ENCODE peak calls at places on chromosomes 11 and 22, in nine cellular contexts. G is brain microvascular endothelial cell, V is sigmoid colon, Z is left lung, R is caudate nucleus, B is breast epithelium, L is tibial nerve, T is IMR-90, W is cardiac muscle cell. U is an unnamed sample.

GRCh38 chr11:69470793-69471192 is 10.7 kb upstream of the LINC01488 start:
- DNase-seq in G (no peak), V (no peak), Z (no peak), R (no peak), B (no peak), L (no peak), T (no peak), W (no peak), U (no peak)

GRCh38 chr22:50678651-50679521 is 6.3 kb downstream of the SHANK3 start:
- DNase-seq in G (no peak), V (no peak), Z (peak; percentile 27), R (no peak), B (no peak), L (no peak), T (no peak), W (no peak), U (no peak)

GRCh38 chr22:42296381-42296853 is 26.0 kb upstream of the TCF20 start:
- DNase-seq in G (no peak), V (peak; percentile 75), Z (no peak), R (no peak), B (no peak), L (no peak), T (no peak), W (no peak), U (peak; percentile 77)

GRCh38 chr11:102600666-102601065 is 24.5 kb downstream of the MMP20 start:
- DNase-seq in G (no peak), V (no peak), Z (no peak), R (no peak), B (no peak), L (no peak), T (no peak), W (no peak), U (no peak)

GRCh38 chr22:17368727-17369552 is at the start of gene CECR2:
- DNase-seq in G (no peak), V (peak; percentile 78), Z (peak; percentile 76), R (no peak), B (no peak), L (no peak), T (no peak), W (peak; percentile 67), U (peak; percentile 73)

GRCh38 chr22:38871360-38872171 is 450 bp downstream of the CBX6 start:
- DNase-seq in G (no peak), V (peak; percentile 73), Z (no peak), R (no peak), B (no peak), L (no peak), T (no peak), W (peak; percentile 25), U (peak; percentile 64)

GRCh38 chr11:112364962-112365481 is 104.4 kb upstream of the PLET1 start:
- DNase-seq in G (peak; percentile 85), V (peak; percentile 85), Z (no peak), R (no peak), B (no peak), L (no peak), T (peak; percentile 99), W (peak; percentile 62), U (no peak)

GRCh38 chr11:119363874-119364590 is 17.5 kb downstream of the USP2 start:
- DNase-seq in G (no peak), V (peak; percentile 81), Z (no peak), R (no peak), B (no peak), L (no peak), T (no peak), W (peak; percentile 46), U (no peak)

GRCh38 chr11:91163619-91164451 is 941.0 kb upstream of the CHORDC1 start:
- DNase-seq in G (peak; percentile 74), V (no peak), Z (no peak), R (no peak), B (no peak), L (no peak), T (peak; percentile 34), W (peak; percentile 9), U (no peak)

GRCh38 chr11:110294509-110294908 is 1.9 kb downstream of the RDX start:
- DNase-seq in G (no peak), V (no peak), Z (no peak), R (no peak), B (no peak), L (no peak), T (no peak), W (no peak), U (no peak)
- H3K27ac ChIP-seq in G (no peak overlapping the region), V (peak overlapping the region; percentile 96), Z (peak overlapping the region; percentile 14), R (peak overlapping the region; percentile 79), B (no peak overlapping the region), L (no peak overlapping the region), T (no peak overlapping the region), W (no peak overlapping the region), U (peak overlapping the region; percentile 92)

GRCh38 chr11:27412192-27412691 is 49.2 kb upstream of the CCDC34 start:
- DNase-seq in G (no peak), V (no peak), Z (no peak), R (no peak), B (no peak), L (no peak), T (no peak), W (no peak), U (no peak)

GRCh38 chr11:27411330-27411729 is 48.3 kb upstream of the CCDC34 start:
- DNase-seq in G (no peak), V (no peak), Z (no peak), R (no peak), B (no peak), L (no peak), T (no peak), W (no peak), U (no peak)

GRCh38 chr11:27414644-27415043 is 51.6 kb upstream of the CCDC34 start:
- DNase-seq in G (no peak), V (no peak), Z (no peak), R (no peak), B (no peak), L (no peak), T (no peak), W (no peak), U (no peak)

GRCh38 chr11:27410301-27410700 is 47.3 kb upstream of the CCDC34 start:
- DNase-seq in G (no peak), V (no peak), Z (no peak), R (no peak), B (no peak), L (no peak), T (no peak), W (no peak), U (no peak)

GRCh38 chr11:27413218-27413617 is 50.2 kb upstream of the CCDC34 start:
- DNase-seq in G (no peak), V (no peak), Z (no peak), R (no peak), B (no peak), L (no peak), T (no peak), W (no peak), U (no peak)
- H3K27ac ChIP-seq in G (no peak overlapping the region), V (no peak overlapping the region), Z (no peak overlapping the region), R (no peak overlapping the region), B (peak overlapping the region; percentile 22), L (no peak overlapping the region), T (no peak overlapping the region), W (no peak overlapping the region), U (no peak overlapping the region)

GRCh38 chr22:44360686-44361381 is 48.1 kb upstream of the SHISAL1 start:
- DNase-seq in G (peak; percentile 44), V (peak; percentile 85), Z (peak; percentile 53), R (no peak), B (peak; percentile 86), L (no peak), T (peak; percentile 80), W (peak; percentile 81), U (no peak)
- H3K27ac ChIP-seq in G (peak overlapping the region; percentile 14), V (peak overlapping the region; percentile 87), Z (no peak overlapping the region), R (no peak overlapping the region), B (peak overlapping the region; percentile 79), L (no peak overlapping the region), T (peak overlapping the region; percentile 91), W (no peak overlapping the region), U (no peak overlapping the region)

GRCh38 chr11:134510641-134511040 is 98.6 kb upstream of the B3GAT1 start:
- DNase-seq in G (no peak), V (peak; percentile 55), Z (peak; percentile 27), R (no peak), B (no peak), L (no peak), T (no peak), W (no peak), U (no peak)
- H3K27ac ChIP-seq in G (no peak overlapping the region), V (no peak overlapping the region), Z (no peak overlapping the region), R (no peak overlapping the region), B (no peak overlapping the region), L (no peak overlapping the region), T (no peak overlapping the region), W (no peak overlapping the region), U (no peak overlapping the region)

DNA sequence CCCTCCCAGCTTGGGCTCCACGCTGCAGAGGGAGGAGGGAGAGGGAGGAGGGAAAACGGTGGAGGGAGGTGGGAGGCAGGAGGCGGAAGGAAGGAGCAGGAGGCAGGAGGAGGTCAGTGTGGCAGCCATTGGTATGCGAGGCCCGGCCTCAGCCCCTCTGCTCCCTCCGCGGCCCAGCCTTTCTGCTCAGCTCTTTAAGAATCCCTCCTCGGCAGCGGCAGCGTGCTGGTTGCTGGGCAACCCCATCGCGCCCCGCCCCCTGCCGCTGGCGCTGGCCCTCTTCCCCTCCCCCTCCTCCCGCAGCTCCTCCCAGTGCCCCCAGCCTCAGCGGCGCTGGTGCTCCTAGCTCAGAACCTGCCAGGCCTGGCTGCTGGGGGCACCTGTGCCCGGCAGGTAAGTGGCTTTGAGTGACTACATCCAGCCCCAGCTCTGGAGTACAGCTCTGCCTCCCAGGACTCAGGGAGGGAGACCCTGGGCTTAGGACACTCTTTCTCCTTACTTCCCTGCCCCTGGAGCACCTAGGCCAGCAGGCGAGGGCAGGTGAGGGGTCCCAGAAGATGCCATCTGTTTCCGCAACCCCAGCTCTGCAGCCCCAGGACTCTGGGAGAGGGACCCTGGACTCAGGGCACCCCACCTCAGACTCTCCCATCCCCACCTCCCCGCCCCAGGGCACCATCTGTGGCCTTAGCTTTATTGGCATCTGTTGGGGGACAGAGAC is 7.2 kb upstream of the FLRT1 start:
- DNase-seq in G (no peak), V (no peak), Z (no peak), R (no peak), B (no peak), L (no peak), T (no peak), W (peak; percentile 55), U (no peak)
- H3K27ac ChIP-seq in G (no peak overlapping the region), V (no peak overlapping the region), Z (no peak overlapping the region), R (no peak overlapping the region), B (no peak overlapping the region), L (no peak overlapping the region), T (no peak overlapping the region), W (no peak overlapping the region), U (no peak overlapping the region)

U was measured in substantia nigra.